ENCODE peak calls at places on chromosome X, in four cellular contexts. One of them, this sample, is unnamed.
A peak's percentile ranks its signal among the peaks of the same experiment; 100 is the strongest.

GRCh38 chrX:30219372-30219771 is 4.0 kb downstream of the MAGEB2 start:
- DNase-seq in tibial nerve: no peak
- DNase-seq in AG09309: no peak
- DNase-seq in body of pancreas: no peak
- DNase-seq in this sample: no peak

GRCh38 chrX:23907496-23908218 is at the start of the genes APOO and CXorf58:
- DNase-seq in tibial nerve: peak; percentile 73
- DNase-seq in AG09309: no peak
- DNase-seq in body of pancreas: peak; percentile 93
- DNase-seq in this sample: peak; percentile 77

GRCh38 chrX:108091266-108091877 is at the start of the genes ATG4A and PSMD10:
- DNase-seq in tibial nerve: peak; percentile 80
- DNase-seq in AG09309: peak; percentile 76
- DNase-seq in body of pancreas: peak; percentile 93
- DNase-seq in this sample: peak; percentile 92

GRCh38 chrX:94400488-94400887 is 726.5 kb downstream of the FAM133A start:
- DNase-seq in tibial nerve: no peak
- DNase-seq in AG09309: no peak
- DNase-seq in body of pancreas: peak; percentile 31
- DNase-seq in this sample: peak; percentile 95

GRCh38 chrX:23840674-23841073 is 57.7 kb downstream of the SAT1 start:
- DNase-seq in tibial nerve: no peak
- DNase-seq in AG09309: no peak
- DNase-seq in body of pancreas: no peak
- DNase-seq in this sample: no peak

GRCh38 chrX:122078079-122078478 is 1030.7 kb downstream of the GLUD2 start:
- DNase-seq in tibial nerve: no peak
- DNase-seq in AG09309: no peak
- DNase-seq in body of pancreas: no peak
- DNase-seq in this sample: no peak

GRCh38 chrX:20284444-20284843 is 17.7 kb upstream of the RPS6KA3 start:
- DNase-seq in tibial nerve: no peak
- DNase-seq in AG09309: no peak
- DNase-seq in body of pancreas: no peak
- DNase-seq in this sample: no peak

GRCh38 chrX:15942307-15942706 is 87.7 kb upstream of the AP1S2 start:
- DNase-seq in tibial nerve: no peak
- DNase-seq in AG09309: no peak
- DNase-seq in body of pancreas: no peak
- DNase-seq in this sample: no peak

GRCh38 chrX:23554304-23554703 is 113.0 kb upstream of the PRDX4 start:
- DNase-seq in tibial nerve: no peak
- DNase-seq in AG09309: peak; percentile 7
- DNase-seq in body of pancreas: no peak
- DNase-seq in this sample: peak; percentile 40

GRCh38 chrX:41474726-41475100 is 27.6 kb downstream of the NYX start:
- DNase-seq in tibial nerve: no peak
- DNase-seq in AG09309: no peak
- DNase-seq in body of pancreas: no peak
- DNase-seq in this sample: no peak

GRCh38 chrX:45758319-45758718 is 557.6 kb upstream of the DIPK2B start:
- DNase-seq in tibial nerve: no peak
- DNase-seq in AG09309: peak; percentile 84
- DNase-seq in body of pancreas: no peak
- DNase-seq in this sample: peak; percentile 74

GRCh38 chrX:97039363-97040029 is 155.8 kb downstream of the RPA4 start:
- DNase-seq in tibial nerve: no peak
- DNase-seq in AG09309: no peak
- DNase-seq in body of pancreas: peak; percentile 58
- DNase-seq in this sample: peak; percentile 29

GRCh38 chrX:151458824-151459223 is 61.8 kb downstream of the VMA21 start:
- DNase-seq in tibial nerve: no peak
- DNase-seq in AG09309: no peak
- DNase-seq in body of pancreas: no peak
- DNase-seq in this sample: peak; percentile 4

GRCh38 chrX:130170752-130171445 is 863 bp upstream of the RAB33A start:
- DNase-seq in tibial nerve: no peak
- DNase-seq in AG09309: no peak
- DNase-seq in body of pancreas: no peak
- DNase-seq in this sample: no peak

GRCh38 chrX:63784346-63784901 is 590 bp downstream of the ARHGEF9 start:
- DNase-seq in tibial nerve: no peak
- DNase-seq in AG09309: no peak
- DNase-seq in body of pancreas: peak; percentile 11
- DNase-seq in this sample: no peak
- H3K4me3 ChIP-seq in tibial nerve: peak overlapping the region; percentile 33
- H3K4me3 ChIP-seq in AG09309: no peak overlapping the region
- H3K4me3 ChIP-seq in body of pancreas: no peak overlapping the region
- H3K4me3 ChIP-seq in this sample: no peak overlapping the region

DNA sequence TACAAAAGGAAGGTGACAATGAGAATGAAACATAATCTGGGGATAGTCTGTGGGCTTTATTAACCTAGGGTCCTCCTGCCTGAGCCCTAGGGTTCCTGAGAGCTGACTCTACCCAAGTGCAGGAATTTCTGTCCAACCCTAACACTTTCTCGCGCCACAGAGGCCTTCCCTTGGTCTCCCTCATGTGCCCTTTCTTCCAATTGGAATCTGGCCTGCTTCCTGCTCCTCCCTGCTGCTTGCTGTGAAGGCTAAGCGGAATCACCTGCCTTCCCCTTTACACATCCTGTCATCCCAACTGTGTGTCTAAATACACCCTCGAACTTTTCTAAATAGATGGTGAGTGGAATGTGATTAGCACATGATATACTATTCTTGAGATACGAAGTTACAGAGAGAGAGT is 5.9 kb downstream of the MAGEA11 start:
- DNase-seq in tibial nerve: no peak
- DNase-seq in AG09309: no peak
- DNase-seq in body of pancreas: no peak
- DNase-seq in this sample: no peak
- TF ChIP-seq CTCF in tibial nerve: no peak
- TF ChIP-seq CTCF in AG09309: no peak
- TF ChIP-seq CTCF in body of pancreas: no peak
- TF ChIP-seq CTCF in this sample: no peak

GRCh38 chrX:118502121-118502794 is 6.6 kb downstream of the DOCK11 start:
- DNase-seq in tibial nerve: no peak
- DNase-seq in AG09309: no peak
- DNase-seq in body of pancreas: no peak
- DNase-seq in this sample: no peak
- H3K4me3 ChIP-seq in tibial nerve: no peak overlapping the region
- H3K4me3 ChIP-seq in AG09309: no peak overlapping the region
- H3K4me3 ChIP-seq in body of pancreas: no peak overlapping the region
- H3K4me3 ChIP-seq in this sample: no peak overlapping the region

GRCh38 chrX:2901367-2902036 is 27.6 kb downstream of the ARSD start:
- DNase-seq in tibial nerve: no peak
- DNase-seq in AG09309: no peak
- DNase-seq in body of pancreas: no peak
- DNase-seq in this sample: no peak
- TF ChIP-seq CTCF in tibial nerve: no peak
- TF ChIP-seq CTCF in AG09309: no peak
- TF ChIP-seq CTCF in body of pancreas: no peak
- TF ChIP-seq CTCF in this sample: no peak

DNA sequence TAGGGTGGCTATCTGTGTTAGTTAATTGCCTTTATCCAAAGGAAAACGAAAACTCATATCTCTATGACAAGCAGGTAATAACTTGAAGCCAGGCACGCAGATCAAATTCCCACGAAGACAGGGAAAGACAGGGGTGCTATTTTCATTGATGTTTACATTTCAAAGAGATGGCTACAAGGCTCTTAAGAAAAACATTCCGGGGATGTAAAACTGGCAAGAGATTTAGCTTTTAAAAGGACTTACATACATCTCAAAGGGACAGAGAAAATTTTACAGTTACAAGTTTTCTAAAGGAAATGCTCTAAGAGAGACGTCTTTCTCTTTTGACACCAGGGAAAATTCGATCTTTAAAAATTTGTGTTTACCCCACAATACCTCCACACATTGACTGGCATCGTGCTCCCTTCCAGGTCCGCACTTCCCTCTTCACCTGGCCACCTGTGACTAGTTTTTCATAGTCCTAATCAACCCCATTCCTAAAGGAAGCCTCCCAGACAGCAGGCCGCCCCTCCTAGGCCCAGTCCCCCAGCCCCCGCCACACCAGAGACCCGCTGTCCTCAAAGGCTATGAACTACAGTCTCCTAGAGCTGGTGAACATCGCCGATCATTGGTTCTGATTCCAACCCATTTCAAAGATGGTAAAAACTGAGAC is 700 bp upstream of the ARAF start:
- DNase-seq in tibial nerve: no peak
- DNase-seq in AG09309: no peak
- DNase-seq in body of pancreas: no peak
- DNase-seq in this sample: no peak
- H3K4me3 ChIP-seq in tibial nerve: peak overlapping the region; percentile 73
- H3K4me3 ChIP-seq in AG09309: peak overlapping the region; percentile 66
- H3K4me3 ChIP-seq in body of pancreas: no peak overlapping the region
- H3K4me3 ChIP-seq in this sample: peak overlapping the region; percentile 49

GRCh38 chrX:69605521-69605920 is 10.4 kb upstream of the EDA start:
- DNase-seq in tibial nerve: no peak
- DNase-seq in AG09309: no peak
- DNase-seq in body of pancreas: no peak
- DNase-seq in this sample: no peak

GRCh38 chrX:69597399-69597798 is 18.5 kb upstream of the EDA start:
- DNase-seq in tibial nerve: no peak
- DNase-seq in AG09309: no peak
- DNase-seq in body of pancreas: no peak
- DNase-seq in this sample: no peak

GRCh38 chrX:69603566-69604194 is 12.2 kb upstream of the EDA start:
- DNase-seq in tibial nerve: no peak
- DNase-seq in AG09309: no peak
- DNase-seq in body of pancreas: no peak
- DNase-seq in this sample: peak; percentile 3

GRCh38 chrX:69600182-69600581 is 15.7 kb upstream of the EDA start:
- DNase-seq in tibial nerve: no peak
- DNase-seq in AG09309: no peak
- DNase-seq in body of pancreas: no peak
- DNase-seq in this sample: no peak
- TF ChIP-seq CTCF in tibial nerve: no peak
- TF ChIP-seq CTCF in AG09309: no peak
- TF ChIP-seq CTCF in body of pancreas: no peak
- TF ChIP-seq CTCF in this sample: no peak

GRCh38 chrX:66164470-66164869 is 423 bp downstream of the HEPH start:
- DNase-seq in tibial nerve: no peak
- DNase-seq in AG09309: no peak
- DNase-seq in body of pancreas: no peak
- DNase-seq in this sample: no peak
- H3K4me3 ChIP-seq in tibial nerve: peak overlapping the region; percentile 25
- H3K4me3 ChIP-seq in AG09309: peak overlapping the region; percentile 23
- H3K4me3 ChIP-seq in body of pancreas: no peak overlapping the region
- H3K4me3 ChIP-seq in this sample: no peak overlapping the region

GRCh38 chrX:50609796-50610195 is 139.2 kb upstream of the DGKK start:
- DNase-seq in tibial nerve: no peak
- DNase-seq in AG09309: no peak
- DNase-seq in body of pancreas: no peak
- DNase-seq in this sample: peak; percentile 65

GRCh38 chrX:50606300-50606950 is 135.8 kb upstream of the DGKK start:
- DNase-seq in tibial nerve: no peak
- DNase-seq in AG09309: no peak
- DNase-seq in body of pancreas: no peak
- DNase-seq in this sample: no peak
- TF ChIP-seq CTCF in tibial nerve: no peak
- TF ChIP-seq CTCF in AG09309: no peak
- TF ChIP-seq CTCF in body of pancreas: no peak
- TF ChIP-seq CTCF in this sample: no peak